ENCODE peak calls at places on chromosomes 5 and 9, in nine cellular contexts. J is cardiac fibroblast, T is lung, H is tibial nerve, A is A549, C is Peyer's patch, W is heart left ventricle, Z is PC-3, B is AG09309. M is an unnamed sample.
A peak's percentile ranks its signal among the peaks of the same experiment; 100 is the strongest.

GRCh38 chr9:22148876-22149637 is 140.0 kb upstream of the CDKN2B start:
- DNase-seq in W (no peak), Z (no peak), A (no peak), B (no peak), J (no peak), H (no peak), C (no peak), T (no peak), M (peak; percentile 86)

GRCh38 chr5:34691326-34691725 is 35.2 kb downstream of the RAI14 start:
- DNase-seq in B (peak; percentile 41), A (no peak), W (no peak), T (no peak), C (no peak), J (peak; percentile 56), Z (peak; percentile 37), H (no peak), M (no peak)

GRCh38 chr5:139177809-139178581 is 20.2 kb downstream of the SIL1 start:
- DNase-seq in Z (no peak), C (no peak), A (no peak), B (no peak), J (peak; percentile 31), T (no peak), W (peak; percentile 55), H (no peak), M (peak; percentile 45)

GRCh38 chr5:31640573-31640972 is 1.6 kb downstream of the PDZD2 start:
- DNase-seq in B (no peak), H (no peak), T (no peak), W (no peak), J (no peak), C (no peak), A (no peak), Z (no peak), M (no peak)

GRCh38 chr9:86176468-86176867 is 77.1 kb upstream of the GOLM1 start:
- DNase-seq in Z (peak; percentile 38), B (no peak), W (no peak), H (no peak), C (no peak), A (peak; percentile 15), T (no peak), J (peak; percentile 6), M (no peak)

GRCh38 chr9:32426278-32426939 is 42.0 kb downstream of the ACO1 start:
- DNase-seq in A (no peak), W (no peak), T (no peak), C (no peak), Z (peak; percentile 64), B (peak; percentile 46), J (peak; percentile 91), H (no peak), M (peak; percentile 100)

GRCh38 chr5:69032009-69032408 is 61.8 kb upstream of the SLC30A5 start:
- DNase-seq in Z (no peak), C (no peak), W (no peak), H (no peak), A (no peak), B (no peak), T (no peak), J (no peak), M (no peak)

GRCh38 chr9:130036099-130036498 is 6.9 kb downstream of the FNBP1 start:
- DNase-seq in B (no peak), J (peak; percentile 56), T (no peak), Z (peak; percentile 66), W (no peak), H (no peak), C (no peak), A (no peak), M (peak; percentile 51)

GRCh38 chr5:76547891-76548524 is 75.2 kb downstream of the F2RL2 start:
- DNase-seq in H (no peak), W (no peak), C (no peak), A (no peak), T (no peak), J (no peak), Z (no peak), B (no peak), M (no peak)

GRCh38 chr5:16152601-16153568 is 26.7 kb downstream of the MARCHF11 start:
- DNase-seq in W (no peak), J (no peak), H (no peak), A (no peak), C (no peak), B (no peak), T (no peak), Z (peak; percentile 54), M (no peak)

GRCh38 chr9:96447406-96447805 is 2.6 kb upstream of the HABP4 start:
- DNase-seq in W (no peak), C (no peak), H (no peak), T (no peak), Z (no peak), B (no peak), J (peak; percentile 14), A (no peak), M (peak; percentile 73)

GRCh38 chr5:893711-894110 is 1.0 kb downstream of the TRIP13 start:
- DNase-seq in A (no peak), W (no peak), J (no peak), H (no peak), T (no peak), B (no peak), Z (no peak), C (no peak), M (no peak)

GRCh38 chr5:5648694-5649093 is 226.2 kb downstream of the ICE1 start:
- DNase-seq in J (no peak), H (no peak), Z (no peak), W (no peak), T (no peak), B (no peak), C (no peak), A (no peak), M (no peak)

DNA sequence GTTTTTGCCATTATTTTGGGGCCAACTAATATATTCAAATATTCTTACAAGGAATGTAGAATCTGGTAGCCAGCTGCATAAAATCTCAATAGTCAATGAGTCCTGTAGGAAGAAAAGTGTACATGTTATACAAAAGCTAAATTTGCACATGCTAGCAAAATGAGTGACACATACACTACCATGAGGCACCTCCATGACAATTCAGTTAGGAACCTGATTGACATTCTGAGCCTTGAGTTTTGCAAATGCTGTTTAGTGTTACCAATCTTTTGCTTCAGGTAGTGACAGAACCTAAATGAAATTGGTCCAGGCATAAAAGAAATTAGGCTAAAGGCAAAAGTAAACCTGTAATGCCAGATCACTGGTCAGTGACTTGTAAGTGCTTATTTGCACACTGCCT is 6.8 kb upstream of the DAPK1 start:
- DNase-seq in Z (no peak), T (no peak), J (no peak), W (no peak), A (no peak), C (no peak), B (no peak), H (no peak), M (no peak)
- H3K4me3 ChIP-seq in Z (no peak overlapping the region), T (no peak overlapping the region), J (no peak overlapping the region), W (no peak overlapping the region), A (no peak overlapping the region), C (no peak overlapping the region), B (no peak overlapping the region), H (no peak overlapping the region), M (no peak overlapping the region)

DNA sequence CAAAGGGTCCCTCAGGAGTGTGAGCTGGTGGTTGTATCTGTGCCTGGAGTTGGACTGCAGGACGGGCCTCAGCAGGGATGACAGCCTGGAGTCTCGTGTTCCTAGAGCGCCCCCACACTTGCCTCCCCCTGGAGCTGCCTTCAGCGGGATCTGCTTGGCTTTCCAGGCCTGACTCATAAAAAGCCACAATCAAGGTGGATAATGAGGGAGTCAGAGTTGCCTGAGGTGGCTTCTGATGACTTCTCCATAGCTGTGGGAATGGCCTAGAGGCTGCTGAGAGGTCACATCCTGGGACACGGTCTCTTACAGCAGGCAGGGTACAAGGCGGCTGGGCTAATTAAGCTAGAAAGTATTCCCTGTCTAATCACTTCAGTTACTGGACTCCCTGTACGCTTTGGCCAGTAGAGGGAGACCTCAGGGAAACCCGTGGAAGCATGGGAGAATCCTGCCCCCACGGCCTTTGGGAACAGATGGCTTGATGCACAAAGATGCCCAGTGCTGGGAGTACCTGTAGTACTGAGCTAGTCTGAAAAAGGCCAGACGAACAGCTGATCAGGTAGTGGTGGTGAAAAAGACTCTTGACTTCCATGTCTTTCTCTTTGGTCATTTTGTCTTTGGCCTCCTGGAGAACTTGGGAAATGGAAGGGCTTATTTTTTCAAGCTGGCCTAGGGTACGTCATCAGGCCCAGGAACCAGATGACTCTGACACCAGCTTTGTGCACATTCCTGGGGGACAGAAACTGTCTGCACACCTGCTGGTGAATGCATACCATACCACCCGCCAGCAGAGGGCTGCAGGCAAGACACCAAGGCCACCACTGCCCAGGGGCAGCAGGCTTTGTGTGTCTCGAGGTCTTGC is 16.1 kb upstream of the FRRS1L start:
- DNase-seq in A (peak; percentile 68), B (no peak), Z (peak; percentile 55), W (no peak), H (no peak), T (no peak), C (no peak), J (peak; percentile 33), M (peak; percentile 25)
- TF ChIP-seq CTCF in A (peak; percentile 58), B (peak; percentile 60), Z (peak; percentile 63), W (peak; percentile 19), H (peak; percentile 25), T (no peak), C (peak; percentile 42), J (peak; percentile 63), M (peak; percentile 57)

GRCh38 chr5:134123360-134123759 is 8.9 kb downstream of the TCF7 start:
- DNase-seq in T (no peak), C (no peak), J (no peak), W (no peak), A (no peak), H (no peak), B (no peak), Z (no peak), M (no peak)

GRCh38 chr5:134124289-134125194 is 10.1 kb downstream of the TCF7 start:
- DNase-seq in A (no peak), C (peak; percentile 67), H (no peak), J (no peak), T (no peak), B (peak; percentile 69), Z (peak; percentile 73), W (no peak), M (no peak)

GRCh38 chr5:134119720-134120119 is 5.2 kb downstream of the TCF7 start:
- DNase-seq in T (no peak), Z (no peak), H (no peak), B (no peak), W (no peak), J (no peak), C (no peak), A (no peak), M (no peak)

GRCh38 chr5:134120386-134121138 is 6.1 kb downstream of the TCF7 start:
- DNase-seq in W (no peak), J (no peak), B (no peak), H (no peak), T (no peak), Z (no peak), C (no peak), A (no peak), M (no peak)

DNA sequence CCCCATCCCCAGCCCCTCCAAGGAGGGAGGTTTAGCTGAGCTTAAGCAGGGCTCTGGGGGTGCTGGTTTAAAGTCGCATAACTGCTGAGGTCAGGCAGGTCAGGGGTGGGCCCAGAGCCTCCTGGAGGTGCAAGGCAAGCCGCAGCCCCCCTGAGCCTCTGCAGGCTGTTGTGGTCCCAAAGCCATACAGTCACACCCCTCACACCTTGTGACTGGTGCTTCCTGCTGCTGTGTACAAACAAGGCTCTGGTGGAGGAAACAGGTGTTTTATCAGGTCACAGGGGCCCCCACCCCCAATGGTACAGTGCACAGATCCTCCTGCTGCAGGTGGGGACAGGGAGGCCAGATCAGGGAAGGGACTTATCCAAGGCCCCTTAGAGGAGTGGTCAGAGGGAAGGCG is 8.0 kb downstream of the TCF7 start:
- DNase-seq in H (no peak), W (no peak), J (no peak), A (no peak), Z (no peak), C (peak; percentile 95), T (no peak), B (no peak), M (no peak)
- H3K4me3 ChIP-seq in H (no peak overlapping the region), W (no peak overlapping the region), J (no peak overlapping the region), A (no peak overlapping the region), Z (no peak overlapping the region), C (peak overlapping the region; percentile 18), T (no peak overlapping the region), B (no peak overlapping the region), M (no peak overlapping the region)

GRCh38 chr5:169577966-169578365 is 5.6 kb upstream of the SPDL1 start:
- DNase-seq in J (peak; percentile 78), H (no peak), C (no peak), W (no peak), B (no peak), T (no peak), Z (peak; percentile 54), A (no peak), M (no peak)
- TF ChIP-seq CTCF in J (peak; percentile 59), H (no peak), C (peak; percentile 26), W (no peak), B (peak; percentile 71), T (no peak), Z (peak; percentile 66), A (peak; percentile 63), M (peak; percentile 25)

M was measured in fibroblast of villous mesenchyme.